ENCODE peak calls at places on chromosome 6, in ten cellular contexts. J, Y, O, A, L, T, N, C, H and K are unnamed samples. For H3K27me3, the result is how much of the 10 kb centered on the place peaks cover.

GRCh38 chr6:168684471-168684870 is 243.5 kb downstream of the SMOC2 start:
- DNase-seq in J (no peak), Y (no peak), O (no peak), A (no peak), L (peak), T (no peak), N (no peak), C (no peak), H (no peak), K (no peak)

GRCh38 chr6:108561742-108562502 is 1.2 kb downstream of the FOXO3 start:
- DNase-seq in J (peak), Y (peak), O (no peak), A (peak), L (no peak), T (peak), N (peak), C (no peak), H (peak), K (no peak)

GRCh38 chr6:161374971-161375873 is 101.4 kb upstream of the AGPAT4 start:
- DNase-seq in J (no peak), Y (no peak), O (peak), A (peak), L (no peak), T (peak), N (peak), C (peak), H (peak), K (no peak)

GRCh38 chr6:158765509-158766068 is 53.6 kb downstream of the EZR start:
- DNase-seq in J (no peak), Y (no peak), O (no peak), A (no peak), L (no peak), T (peak), N (no peak), C (no peak), H (no peak), K (no peak)

GRCh38 chr6:85641522-85641915 is 1.2 kb downstream of the SYNCRIP start:
- DNase-seq in J (peak), Y (peak), O (no peak), A (peak), L (no peak), T (peak), N (no peak), C (no peak), H (no peak), K (no peak)

GRCh38 chr6:43683708-43684455 is 3.7 kb downstream of the MRPS18A start:
- DNase-seq in J (no peak), Y (no peak), O (no peak), A (no peak), L (no peak), T (no peak), N (no peak), C (no peak), H (no peak), K (no peak)

GRCh38 chr6:89297695-89298351 is 17.3 kb downstream of the GABRR2 start:
- DNase-seq in J (peak), Y (peak), O (no peak), A (peak), L (no peak), T (no peak), N (peak), C (peak), H (peak), K (peak)

GRCh38 chr6:129679250-129679649 is 30.7 kb downstream of the ARHGAP18 start:
- DNase-seq in J (peak), Y (no peak), O (no peak), A (no peak), L (no peak), T (no peak), N (no peak), C (no peak), H (no peak), K (no peak)

GRCh38 chr6:30060634-30060981 is 457 bp upstream of the POLR1H start:
- DNase-seq in J (peak), Y (peak), O (no peak), A (peak), L (no peak), T (no peak), N (no peak), C (peak), H (peak), K (no peak)

GRCh38 chr6:42383421-42384208 is 68.1 kb downstream of the TRERF1 start:
- DNase-seq in J (no peak), Y (no peak), O (no peak), A (no peak), L (no peak), T (no peak), N (no peak), C (no peak), H (no peak), K (no peak)

GRCh38 chr6:17971128-17972073 is 16.0 kb downstream of the KIF13A start:
- DNase-seq in J (peak), Y (peak), O (no peak), A (peak), L (no peak), T (no peak), N (peak), C (no peak), H (no peak), K (peak)

GRCh38 chr6:72140795-72141194 is 254.4 kb downstream of the RIMS1 start:
- DNase-seq in J (peak), Y (no peak), O (no peak), A (peak), L (no peak), T (no peak), N (no peak), C (no peak), H (no peak), K (no peak)

GRCh38 chr6:158631678-158632537 is 12.6 kb downstream of the DYNLT1 start:
- DNase-seq in J (peak), Y (peak), O (no peak), A (no peak), L (peak), T (peak), N (peak), C (no peak), H (no peak), K (no peak)

GRCh38 chr6:94350833-94351232 is 931.5 kb upstream of the EPHA7 start:
- DNase-seq in J (no peak), Y (no peak), O (no peak), A (no peak), L (no peak), T (no peak), N (no peak), C (no peak), H (no peak), K (no peak)

GRCh38 chr6:157229219-157229607 is 94.1 kb downstream of the TMEM242 start:
- DNase-seq in J (no peak), Y (no peak), O (no peak), A (no peak), L (no peak), T (peak), N (no peak), C (no peak), H (no peak), K (no peak)

GRCh38 chr6:168180548-168181011 is 101.6 kb upstream of the FRMD1 start:
- DNase-seq in J (no peak), Y (no peak), O (no peak), A (no peak), L (peak), T (peak), N (no peak), C (no peak), H (no peak), K (no peak)

GRCh38 chr6:111011360-111012142 is 29.7 kb downstream of the RPF2 start:
- DNase-seq in J (peak), Y (peak), O (no peak), A (peak), L (no peak), T (no peak), N (no peak), C (no peak), H (peak), K (peak)

GRCh38 chr6:87772597-87773530 is 70.8 kb upstream of the AKIRIN2 start:
- DNase-seq in J (peak), Y (peak), O (no peak), A (no peak), L (no peak), T (no peak), N (no peak), C (no peak), H (peak), K (peak)

GRCh38 chr6:30130887-30131862 is 4.8 kb upstream of the TRIM40 start:
- DNase-seq in J (peak), Y (peak), O (peak), A (peak), L (peak), T (peak), N (peak), C (peak), H (peak), K (peak)

GRCh38 chr6:155196891-155197290 is 66.9 kb upstream of the CLDN20 start:
- DNase-seq in J (no peak), Y (no peak), O (no peak), A (no peak), L (no peak), T (no peak), N (no peak), C (no peak), H (no peak), K (no peak)

GRCh38 chr6:158707120-158707519 is 57.3 kb downstream of the SYTL3 start:
- DNase-seq in J (peak), Y (peak), O (peak), A (no peak), L (no peak), T (peak), N (peak), C (no peak), H (no peak), K (no peak)

GRCh38 chr6:35096129-35096852 is 44.8 kb downstream of the TCP11 start:
- DNase-seq in J (peak), Y (peak), O (no peak), A (peak), L (no peak), T (no peak), N (no peak), C (no peak), H (no peak), K (peak)

GRCh38 chr6:166515072-166515810 is 71.2 kb downstream of the RAMACL start:
- DNase-seq in J (peak), Y (peak), O (no peak), A (peak), L (no peak), T (peak), N (no peak), C (no peak), H (no peak), K (no peak)

GRCh38 chr6:89508755-89509563 is 76.0 kb downstream of the ANKRD6 start:
- DNase-seq in J (no peak), Y (no peak), O (no peak), A (no peak), L (no peak), T (peak), N (no peak), C (no peak), H (no peak), K (no peak)

GRCh38 chr6:82017316-82017715 is 230.2 kb downstream of the IBTK start:
- DNase-seq in J (peak), Y (peak), O (no peak), A (peak), L (no peak), T (peak), N (peak), C (no peak), H (peak), K (no peak)

GRCh38 chr6:159819932-159820640 is 20.0 kb downstream of the PNLDC1 start:
- DNase-seq in J (no peak), Y (no peak), O (no peak), A (no peak), L (peak), T (peak), N (no peak), C (peak), H (peak), K (no peak)

GRCh38 chr6:3370361-3371221 is 86.3 kb downstream of the SLC22A23 start:
- DNase-seq in J (no peak), Y (no peak), O (no peak), A (no peak), L (no peak), T (peak), N (no peak), C (no peak), H (no peak), K (no peak)

GRCh38 chr6:85416049-85416448 is 33.8 kb upstream of the NT5E start:
- DNase-seq in J (peak), Y (peak), O (no peak), A (no peak), L (no peak), T (no peak), N (no peak), C (no peak), H (no peak), K (no peak)

GRCh38 chr6:50829898-50830439 is 11.3 kb downstream of the TFAP2B start:
- DNase-seq in J (no peak), Y (no peak), O (no peak), A (no peak), L (no peak), T (no peak), N (no peak), C (no peak), H (peak), K (no peak)

GRCh38 chr6:160054913-160055312 is 66.7 kb upstream of the SLC22A1 start:
- DNase-seq in J (no peak), Y (no peak), O (no peak), A (no peak), L (no peak), T (peak), N (no peak), C (no peak), H (no peak), K (no peak)

GRCh38 chr6:52545050-52545843 is 31.6 kb downstream of the TRAM2 start:
- DNase-seq in J (peak), Y (no peak), O (no peak), A (no peak), L (no peak), T (no peak), N (no peak), C (no peak), H (no peak), K (no peak)

GRCh38 chr6:85677243-85677956 is 34.7 kb upstream of the SYNCRIP start:
- DNase-seq in J (no peak), Y (peak), O (no peak), A (no peak), L (no peak), T (no peak), N (no peak), C (peak), H (no peak), K (no peak)

GRCh38 chr6:33800248-33800647 is 3.6 kb downstream of the MLN start:
- DNase-seq in J (no peak), Y (no peak), O (no peak), A (no peak), L (no peak), T (no peak), N (no peak), C (no peak), H (no peak), K (no peak)

GRCh38 chr6:33801611-33802010 is 2.2 kb downstream of the MLN start:
- DNase-seq in J (no peak), Y (no peak), O (no peak), A (no peak), L (no peak), T (no peak), N (no peak), C (no peak), H (no peak), K (no peak)

GRCh38 chr6:33799714-33800113 is 4.1 kb downstream of the MLN start:
- DNase-seq in J (no peak), Y (no peak), O (no peak), A (no peak), L (no peak), T (no peak), N (no peak), C (no peak), H (no peak), K (no peak)

GRCh38 chr6:33803571-33804053 is at the start of gene MLN:
- DNase-seq in J (no peak), Y (no peak), O (no peak), A (no peak), L (no peak), T (no peak), N (no peak), C (no peak), H (no peak), K (no peak)

DNA sequence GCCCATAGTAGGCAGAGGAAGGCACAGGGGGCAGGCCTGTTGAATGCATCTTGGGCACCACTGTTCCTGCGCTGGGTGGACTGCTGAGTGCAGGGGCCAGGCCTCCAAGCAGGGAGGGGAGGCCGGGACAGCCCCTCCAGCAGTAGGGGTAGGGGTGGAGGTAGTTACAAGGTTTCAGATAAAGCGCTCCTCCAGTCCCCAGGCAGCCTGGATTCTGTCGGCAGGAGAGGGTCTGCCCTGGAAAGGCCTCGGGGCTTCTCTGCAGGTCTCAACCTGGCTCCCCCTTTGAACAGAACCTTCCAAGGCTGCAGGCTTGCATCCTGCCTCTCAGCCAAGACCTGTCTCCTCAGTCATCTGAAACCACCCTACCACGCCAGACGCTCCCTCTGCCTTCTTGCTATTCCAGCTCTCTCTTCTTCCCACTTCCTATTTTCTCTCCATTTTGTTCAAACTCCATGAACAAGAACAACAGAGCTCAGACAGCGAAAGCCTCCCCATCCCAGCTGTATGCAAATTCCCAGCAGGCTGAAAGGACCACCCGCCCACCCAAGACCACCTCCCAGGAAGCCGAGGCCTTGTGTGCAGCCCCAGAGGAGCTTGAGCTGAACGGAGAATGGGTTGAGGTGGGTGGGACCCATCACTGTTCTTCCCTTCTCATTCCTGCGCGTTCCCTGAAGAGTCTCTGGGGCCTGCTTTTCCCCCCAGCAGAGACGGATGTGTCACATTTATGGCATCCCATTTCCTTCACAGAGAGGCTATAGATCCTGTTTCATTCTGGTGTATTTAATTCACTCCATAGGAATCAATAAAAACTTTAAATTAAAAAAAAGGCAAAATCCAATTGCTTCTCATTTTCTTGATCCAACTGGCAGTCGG is 1.4 kb downstream of the MLN start:
- DNase-seq in J (no peak), Y (no peak), O (no peak), A (peak), L (no peak), T (no peak), N (no peak), C (no peak), H (peak), K (no peak)
- H3K27me3 ChIP-seq in J (half or more), Y (under half), O (under half), A (under half), L (under half), T (under half), N (under half), C (under half), H (under half), K (under half)

DNA sequence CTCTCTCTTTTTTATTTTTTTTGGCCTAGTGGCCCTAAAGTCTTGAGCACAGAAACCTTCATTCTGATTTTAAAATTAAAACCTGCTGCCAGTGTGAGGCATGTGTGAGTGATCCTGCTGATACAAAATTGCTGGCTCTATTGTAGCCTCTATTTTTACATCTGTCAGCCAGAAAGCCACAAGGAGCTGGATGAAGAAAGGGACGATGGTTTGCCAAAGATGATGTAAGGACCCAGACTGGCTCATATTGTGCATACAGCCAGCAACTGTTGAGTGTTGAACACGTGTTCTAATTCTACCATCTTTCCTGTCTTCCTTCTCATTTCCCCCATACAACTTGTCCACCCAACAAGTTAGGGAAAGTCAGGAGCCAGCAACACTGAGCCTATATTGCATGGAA is 40.8 kb upstream of the ATXN1 start:
- DNase-seq in J (peak), Y (no peak), O (no peak), A (no peak), L (no peak), T (no peak), N (peak), C (peak), H (no peak), K (no peak)
- H3K27me3 ChIP-seq in J (under half), Y (under half), O (under half), A (under half), L (under half), T (under half), N (under half), C (under half), H (under half), K (under half)

DNA sequence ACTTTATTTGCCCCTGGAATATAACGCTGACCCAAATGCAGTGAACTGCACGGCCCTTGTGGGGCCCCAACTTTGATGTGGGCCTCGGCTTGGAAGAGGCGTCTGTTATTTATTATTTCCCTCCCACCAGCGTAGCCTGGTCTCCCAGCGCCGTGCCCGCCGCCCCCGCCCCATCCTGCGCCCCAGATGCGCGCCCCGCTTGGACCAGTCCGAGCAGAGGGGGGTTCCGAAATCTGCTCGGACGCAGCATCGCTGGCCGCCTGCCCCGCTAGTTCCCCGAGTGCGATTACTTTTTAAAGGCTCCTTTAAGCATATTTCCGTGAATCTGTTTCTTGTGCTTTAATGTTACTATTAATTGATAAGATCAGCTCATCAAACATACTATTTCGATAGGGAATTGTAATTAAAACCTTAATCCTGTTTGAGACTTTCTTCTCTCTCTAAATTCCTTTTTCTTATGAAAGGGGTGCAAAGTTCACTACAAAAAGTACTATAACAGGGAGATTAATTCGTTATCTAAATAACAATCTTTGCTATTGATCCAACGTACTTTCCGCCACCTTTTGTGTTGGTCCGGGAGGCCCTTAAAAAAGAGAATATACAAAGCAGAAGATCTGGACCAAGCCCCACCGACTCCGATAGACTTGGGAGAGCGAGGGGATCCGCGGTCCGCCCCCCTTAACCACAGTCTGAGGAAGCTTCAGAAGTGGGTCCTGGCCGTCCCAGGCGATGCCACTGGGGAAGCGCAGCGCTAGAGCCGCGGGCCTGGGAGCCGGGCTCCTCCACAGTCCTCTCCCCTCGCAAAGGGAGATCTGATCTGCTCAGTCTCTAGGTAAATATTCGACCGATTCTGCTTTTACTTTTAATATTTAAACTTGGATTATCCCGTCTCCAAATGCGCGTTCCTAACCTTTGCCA is 10.1 kb downstream of the POU3F2 start:
- DNase-seq in J (no peak), Y (no peak), O (no peak), A (peak), L (no peak), T (peak), N (no peak), C (no peak), H (peak), K (peak)
- H3K27me3 ChIP-seq in J (half or more), Y (half or more), O (under half), A (under half), L (half or more), T (half or more), N (under half), C (half or more), H (half or more), K (under half)

DNA sequence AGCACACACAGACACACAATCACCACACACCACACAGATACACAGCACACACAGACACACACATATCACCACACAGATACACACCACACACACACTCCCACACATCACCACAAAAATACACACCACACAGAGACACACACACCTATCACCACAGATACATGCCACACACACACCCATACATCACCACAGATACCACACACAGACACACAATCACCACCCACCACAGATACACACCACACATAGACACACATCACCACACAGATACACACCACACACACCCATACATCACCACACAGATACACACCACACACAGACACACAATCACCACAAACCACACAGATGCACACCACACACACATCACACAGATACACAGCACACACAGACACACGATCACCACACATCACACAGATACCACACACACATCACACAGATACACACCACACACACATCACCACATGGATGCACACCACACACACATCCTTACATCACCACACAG is 74.0 kb downstream of the GRM4 start:
- DNase-seq in J (no peak), Y (no peak), O (no peak), A (no peak), L (no peak), T (no peak), N (no peak), C (no peak), H (no peak), K (no peak)
- H3K27me3 ChIP-seq in J (under half), Y (under half), O (under half), A (under half), L (under half), T (under half), N (under half), C (under half), H (under half), K (under half)

GRCh38 chr6:10418361-10418861 is 3.5 kb upstream of the TFAP2A start:
- DNase-seq in J (no peak), Y (no peak), O (no peak), A (no peak), L (no peak), T (peak), N (no peak), C (no peak), H (no peak), K (no peak)
- H3K27me3 ChIP-seq in J (half or more), Y (half or more), O (half or more), A (under half), L (half or more), T (half or more), N (half or more), C (half or more), H (half or more), K (under half)